ENCODE peak calls at places on chromosomes 1 and 21, in eight cellular contexts. N is head of caudate nucleus; T is germinal center; R is MCF 10A; G is stimulated activated CD8-positive, alpha-beta memory T cell treated with anti-CD3 and anti-CD28 coated beads, Interleukin-4, amount 100 ng/mL, for 1 hour; O is amniotic stem cell; Q is glutamatergic neuron; V is GOT3. D is an unnamed sample.
A peak's percentile ranks its signal among the peaks of the same experiment; 100 is the strongest.

GRCh38 chr1:39102537-39103320 is 76.6 kb downstream of the NDUFS5 start:
- DNase-seq in R (peak; percentile 82), Q (no peak), N (peak; percentile 67), G (no peak), V (no peak), O (no peak), T (peak; percentile 71), D (no peak)

GRCh38 chr21:16742116-16742515 is 770.7 kb upstream of the CXADR start:
- DNase-seq in N (peak; percentile 8), Q (no peak), V (no peak), R (no peak), T (no peak), G (no peak), O (no peak), D (no peak)

GRCh38 chr21:38538353-38538752 is 40.1 kb upstream of the ERG start:
- DNase-seq in O (no peak), R (peak; percentile 13), N (no peak), Q (no peak), G (no peak), V (no peak), T (no peak), D (no peak)

GRCh38 chr1:162230096-162230495 is 146.6 kb downstream of the SPATA46 start:
- DNase-seq in R (peak; percentile 38), V (no peak), G (no peak), O (no peak), Q (no peak), N (peak; percentile 37), T (no peak), D (peak; percentile 57)

GRCh38 chr1:163174524-163175437 is 27.9 kb downstream of the RGS5 start:
- DNase-seq in R (peak; percentile 73), T (peak; percentile 14), G (no peak), Q (peak; percentile 80), O (peak; percentile 50), V (no peak), N (peak; percentile 75), D (peak; percentile 71)

GRCh38 chr1:52281518-52281917 is 84.5 kb downstream of the CC2D1B start:
- DNase-seq in V (no peak), Q (no peak), G (no peak), R (no peak), O (no peak), T (no peak), N (no peak), D (no peak)

GRCh38 chr1:94515548-94515947 is 26.0 kb downstream of the F3 start:
- DNase-seq in T (no peak), N (no peak), V (no peak), R (no peak), O (no peak), Q (no peak), G (no peak), D (no peak)

GRCh38 chr1:202852163-202852904 is 36.6 kb downstream of the RABIF start:
- DNase-seq in G (no peak), T (peak; percentile 34), V (no peak), N (no peak), Q (peak; percentile 57), O (no peak), R (peak; percentile 88), D (peak; percentile 70)

GRCh38 chr1:109623601-109624161 is 4.0 kb downstream of the AMPD2 start:
- DNase-seq in N (peak; percentile 56), O (no peak), G (no peak), Q (no peak), T (no peak), V (no peak), R (no peak), D (no peak)

GRCh38 chr21:45246535-45247320 is 41.0 kb downstream of the POFUT2 start:
- DNase-seq in R (no peak), O (no peak), N (no peak), V (no peak), G (no peak), T (no peak), Q (no peak), D (no peak)

GRCh38 chr1:156281281-156282142 is 1.1 kb downstream of the SMG5 start:
- DNase-seq in N (peak; percentile 60), Q (no peak), T (peak; percentile 47), V (no peak), R (peak; percentile 77), O (peak; percentile 12), G (no peak), D (no peak)

GRCh38 chr1:6149597-6149996 is 30.5 kb downstream of the CHD5 start:
- DNase-seq in O (no peak), G (no peak), R (no peak), T (no peak), N (no peak), V (no peak), Q (no peak), D (no peak)

GRCh38 chr1:61851849-61852692 is 109.8 kb downstream of the PATJ start:
- DNase-seq in G (no peak), O (peak; percentile 56), V (no peak), Q (no peak), T (peak; percentile 7), N (peak; percentile 23), R (peak; percentile 74), D (no peak)

GRCh38 chr1:192506741-192507155 is 68.8 kb upstream of the RGS1 start:
- DNase-seq in N (no peak), R (peak; percentile 30), V (no peak), O (no peak), T (peak; percentile 48), G (no peak), Q (no peak), D (no peak)

GRCh38 chr1:70195342-70195741 is 10.0 kb downstream of the LRRC40 start:
- DNase-seq in T (no peak), R (no peak), Q (no peak), N (no peak), V (no peak), O (no peak), G (no peak), D (no peak)

GRCh38 chr1:204287466-204287881 is 72.3 kb downstream of the PLEKHA6 start:
- DNase-seq in T (no peak), Q (no peak), V (no peak), O (no peak), N (peak; percentile 75), G (no peak), R (peak; percentile 61), D (no peak)

GRCh38 chr1:145690587-145691558 is 16.3 kb downstream of the PDZK1 start:
- DNase-seq in G (peak; percentile 11), Q (no peak), T (no peak), V (no peak), O (no peak), N (no peak), R (peak; percentile 84), D (no peak)

GRCh38 chr1:113390871-113391642 is 742 bp downstream of the MAGI3 start:
- DNase-seq in G (peak; percentile 10), R (peak; percentile 72), T (peak; percentile 41), V (no peak), O (no peak), Q (peak; percentile 55), N (peak; percentile 43), D (peak; percentile 39)

GRCh38 chr1:8676813-8677212 is 140.6 kb downstream of the RERE start:
- DNase-seq in Q (no peak), O (no peak), R (no peak), G (no peak), V (no peak), N (no peak), T (no peak), D (no peak)

GRCh38 chr1:228154685-228155571 is 5.2 kb downstream of the GJC2 start:
- DNase-seq in R (no peak), V (no peak), O (no peak), T (no peak), G (no peak), Q (no peak), N (no peak), D (peak; percentile 6)

GRCh38 chr21:37580690-37581089 is 214.1 kb downstream of the DYRK1A start:
- DNase-seq in R (no peak), Q (no peak), V (no peak), N (no peak), T (no peak), G (no peak), O (no peak), D (no peak)

GRCh38 chr21:34965200-34966174 is 83.6 kb downstream of the RUNX1 start:
- DNase-seq in Q (no peak), V (no peak), T (no peak), R (peak; percentile 10), N (no peak), O (no peak), G (no peak), D (no peak)

GRCh38 chr1:48582408-48582807 is 110.4 kb upstream of the SPATA6 start:
- DNase-seq in V (no peak), T (no peak), O (no peak), Q (no peak), N (no peak), R (no peak), G (no peak), D (no peak)

GRCh38 chr1:243942196-243943150 is 92.4 kb upstream of the AKT3 start:
- DNase-seq in G (no peak), O (no peak), N (peak; percentile 74), Q (no peak), V (no peak), T (no peak), R (no peak), D (no peak)

D was measured in WTC11.